ENCODE peak calls at places on chromosome 6, in nine cellular contexts. S is HAP-1, O is HepG2, Q is heart right ventricle, U is thoracic aorta, F is prostate gland, L is pancreas, A is A673, J is adrenal gland. N is an unnamed sample. For H3K4me1 and H3K27me3, the result is how much of the 10 kb centered on the place peaks cover.

GRCh38 chr6:51531623-51532022 is 555.8 kb downstream of the PKHD1 start:
- DNase-seq in S (no peak), O (no peak), Q (no peak), U (no peak), F (no peak), L (no peak), A (peak), J (no peak), N (no peak)

GRCh38 chr6:53359843-53360834 is 11.4 kb upstream of the ELOVL5 start:
- DNase-seq in S (peak), O (peak), Q (no peak), U (no peak), F (no peak), L (no peak), A (no peak), J (no peak), N (no peak)

GRCh38 chr6:88008821-88009220 is 38.8 kb upstream of the SPACA1 start:
- DNase-seq in S (no peak), O (no peak), Q (no peak), U (no peak), F (no peak), L (no peak), A (peak), J (no peak), N (peak)

GRCh38 chr6:46098678-46099077 is 31.1 kb upstream of the ENPP4 start:
- DNase-seq in S (no peak), O (peak), Q (peak), U (no peak), F (peak), L (peak), A (no peak), J (peak), N (peak)

GRCh38 chr6:100846276-100846675 is 34.9 kb downstream of the ASCC3 start:
- DNase-seq in S (no peak), O (no peak), Q (no peak), U (no peak), F (no peak), L (no peak), A (no peak), J (no peak), N (no peak)

GRCh38 chr6:52390361-52390727 is 28.4 kb downstream of the PAQR8 start:
- DNase-seq in S (no peak), O (peak), Q (no peak), U (no peak), F (peak), L (no peak), A (peak), J (no peak), N (peak)

GRCh38 chr6:126100386-126100785 is 114.0 kb downstream of the TRMT11 start:
- DNase-seq in S (no peak), O (no peak), Q (no peak), U (no peak), F (no peak), L (no peak), A (no peak), J (no peak), N (no peak)

GRCh38 chr6:89034586-89035251 is 45.8 kb upstream of the PNRC1 start:
- DNase-seq in S (no peak), O (peak), Q (peak), U (peak), F (no peak), L (no peak), A (peak), J (peak), N (no peak)

GRCh38 chr6:159645659-159646058 is 47.4 kb downstream of the SOD2 start:
- DNase-seq in S (no peak), O (no peak), Q (no peak), U (no peak), F (no peak), L (no peak), A (no peak), J (no peak), N (no peak)

GRCh38 chr6:71181565-71181964 is 107.0 kb upstream of the OGFRL1 start:
- DNase-seq in S (no peak), O (peak), Q (no peak), U (no peak), F (no peak), L (no peak), A (peak), J (no peak), N (peak)

GRCh38 chr6:73200735-73201134 is 24.6 kb downstream of the KHDC1L start:
- DNase-seq in S (no peak), O (no peak), Q (no peak), U (no peak), F (no peak), L (no peak), A (peak), J (no peak), N (no peak)

GRCh38 chr6:42257614-42258013 is 40.0 kb upstream of the MRPS10 start:
- DNase-seq in S (no peak), O (no peak), Q (no peak), U (no peak), F (no peak), L (no peak), A (no peak), J (no peak), N (no peak)

GRCh38 chr6:10520468-10520867 is 683 bp upstream of the GCNT2 start:
- DNase-seq in S (no peak), O (peak), Q (no peak), U (no peak), F (no peak), L (no peak), A (no peak), J (no peak), N (no peak)

GRCh38 chr6:150929403-150929802 is 63.9 kb downstream of the MTHFD1L start:
- DNase-seq in S (no peak), O (no peak), Q (no peak), U (no peak), F (no peak), L (no peak), A (no peak), J (no peak), N (no peak)

GRCh38 chr6:123770247-123770949 is 33.3 kb upstream of the NKAIN2 start:
- DNase-seq in S (no peak), O (no peak), Q (no peak), U (no peak), F (no peak), L (no peak), A (no peak), J (no peak), N (no peak)

GRCh38 chr6:7311920-7312615 is 931 bp downstream of the SSR1 start:
- DNase-seq in S (peak), O (peak), Q (no peak), U (no peak), F (no peak), L (no peak), A (peak), J (no peak), N (no peak)

GRCh38 chr6:43593938-43594337 is 18.0 kb downstream of the POLH start:
- DNase-seq in S (no peak), O (no peak), Q (no peak), U (no peak), F (no peak), L (no peak), A (no peak), J (no peak), N (no peak)

GRCh38 chr6:62362097-62362496 is 76.1 kb upstream of the KHDRBS2 start:
- DNase-seq in S (no peak), O (no peak), Q (no peak), U (no peak), F (no peak), L (no peak), A (no peak), J (no peak), N (no peak)

GRCh38 chr6:109202409-109203264 is 107.3 kb downstream of the CEP57L1 start:
- DNase-seq in S (no peak), O (no peak), Q (no peak), U (no peak), F (no peak), L (no peak), A (no peak), J (no peak), N (no peak)

GRCh38 chr6:134752445-134752844 is 197.5 kb downstream of the ALDH8A1 start:
- DNase-seq in S (no peak), O (no peak), Q (no peak), U (no peak), F (no peak), L (no peak), A (no peak), J (no peak), N (no peak)

GRCh38 chr6:170031684-170032121 is 259.2 kb downstream of the DLL1 start:
- DNase-seq in S (no peak), O (no peak), Q (no peak), U (no peak), F (no peak), L (no peak), A (no peak), J (no peak), N (no peak)

GRCh38 chr6:68967549-68968300 is 332.6 kb downstream of the ADGRB3 start:
- DNase-seq in S (peak), O (peak), Q (peak), U (peak), F (peak), L (peak), A (peak), J (peak), N (peak)

GRCh38 chr6:27452496-27452897 is 20.4 kb downstream of the ZNF184 start:
- DNase-seq in S (no peak), O (no peak), Q (no peak), U (no peak), F (no peak), L (no peak), A (no peak), J (no peak), N (no peak)

GRCh38 chr6:27448456-27448855 is 24.4 kb downstream of the ZNF184 start:
- DNase-seq in S (no peak), O (no peak), Q (no peak), U (no peak), F (no peak), L (no peak), A (no peak), J (no peak), N (no peak)

DNA sequence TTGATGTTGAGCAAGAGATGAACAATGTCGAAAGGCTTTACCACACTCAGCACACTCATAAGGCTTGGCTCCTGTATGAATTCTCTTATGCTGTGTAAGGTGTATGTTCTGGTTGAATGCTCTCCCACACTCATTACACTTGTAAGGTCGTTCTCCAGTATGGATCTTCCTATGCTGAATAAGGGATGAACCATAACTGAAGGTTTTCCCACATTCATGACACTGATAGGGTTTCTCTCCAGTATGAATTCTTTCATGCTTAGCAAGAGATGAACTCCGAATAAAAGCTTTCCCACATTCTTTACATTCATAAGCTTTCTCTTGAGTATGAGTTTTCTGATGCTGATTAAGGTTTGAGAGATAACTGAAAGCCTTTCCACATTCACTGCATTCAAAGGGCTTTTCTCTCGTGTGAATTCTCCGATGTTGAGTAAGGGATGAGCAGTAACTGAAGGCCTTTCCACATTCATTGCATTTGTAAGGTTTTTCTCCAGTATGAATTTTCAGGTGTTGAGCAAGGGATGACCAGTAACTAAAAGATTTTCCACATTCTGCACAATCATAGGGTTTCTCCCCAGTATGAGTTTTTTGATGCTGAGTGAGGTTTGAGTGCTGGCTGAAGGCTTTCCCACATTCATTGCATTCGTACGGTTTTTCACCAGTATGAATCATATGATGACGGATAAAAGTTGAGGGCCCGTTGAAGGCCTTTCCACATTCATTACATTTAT is 21.1 kb downstream of the ZNF184 start:
- DNase-seq in S (no peak), O (no peak), Q (no peak), U (no peak), F (no peak), L (no peak), A (no peak), J (no peak), N (no peak)
- H3K4me3 ChIP-seq in S (no peak), O (no peak), Q (no peak), U (no peak), F (no peak), L (no peak), A (no peak), J (no peak), N (no peak)

GRCh38 chr6:139068846-139069245 is 40.3 kb downstream of the ABRACL start:
- DNase-seq in S (no peak), O (no peak), Q (no peak), U (no peak), F (no peak), L (no peak), A (no peak), J (no peak), N (no peak)
- H3K4me1 ChIP-seq in S (under half), O (under half), Q (under half), U (under half), F (under half), L (under half), A (under half), J (under half), N (under half)

GRCh38 chr6:1619666-1620503 is 10.2 kb downstream of the FOXC1 start:
- DNase-seq in S (no peak), O (no peak), Q (no peak), U (no peak), F (no peak), L (no peak), A (no peak), J (no peak), N (no peak)

GRCh38 chr6:1621328-1621701 is 11.6 kb downstream of the FOXC1 start:
- DNase-seq in S (no peak), O (no peak), Q (no peak), U (no peak), F (no peak), L (no peak), A (no peak), J (no peak), N (no peak)

GRCh38 chr6:1619106-1619665 is 9.5 kb downstream of the FOXC1 start:
- DNase-seq in S (no peak), O (no peak), Q (no peak), U (no peak), F (no peak), L (no peak), A (no peak), J (no peak), N (no peak)

GRCh38 chr6:1622220-1622841 is 12.6 kb downstream of the FOXC1 start:
- DNase-seq in S (no peak), O (no peak), Q (no peak), U (no peak), F (no peak), L (no peak), A (no peak), J (no peak), N (no peak)

DNA sequence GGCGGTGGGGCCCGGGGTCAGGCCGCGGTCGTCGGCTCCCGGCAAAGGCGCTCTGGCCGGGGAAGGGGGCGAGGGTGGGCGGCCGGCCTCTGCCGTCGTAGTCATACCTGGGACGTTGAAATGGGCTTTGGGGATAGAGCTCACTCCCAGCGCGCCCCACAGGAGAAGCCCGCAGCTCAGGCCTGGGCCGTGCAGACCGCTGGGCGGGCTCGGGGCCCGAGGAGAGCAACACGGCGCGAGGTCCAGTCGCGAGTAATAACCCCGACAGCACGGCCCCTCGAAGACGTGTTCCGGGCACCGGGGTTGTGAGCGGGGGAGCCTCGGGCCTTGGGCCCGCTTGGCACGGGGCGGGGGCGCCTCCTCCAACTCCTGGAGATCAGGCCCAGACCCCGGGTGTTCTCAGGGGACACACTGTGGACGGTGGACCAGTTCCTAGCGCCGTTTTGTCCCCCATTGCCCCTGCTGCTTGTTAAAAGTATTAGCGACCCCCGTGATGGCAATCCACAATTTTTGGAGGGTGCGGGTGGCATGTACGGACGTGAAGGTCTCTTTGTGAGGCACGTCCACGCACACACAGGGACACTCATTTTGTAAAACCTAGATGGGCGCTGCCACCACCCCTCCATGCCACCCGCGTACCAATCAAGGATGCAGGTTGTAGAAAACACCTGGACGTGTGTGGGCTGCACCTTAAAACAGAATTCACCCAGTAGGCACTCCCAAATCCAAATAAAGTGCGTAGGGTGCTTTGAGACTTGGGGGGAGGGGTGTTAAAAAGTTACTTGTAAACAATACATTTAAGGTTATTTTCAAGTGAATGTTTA is 11.0 kb downstream of the FOXC1 start:
- DNase-seq in S (no peak), O (no peak), Q (no peak), U (no peak), F (no peak), L (no peak), A (no peak), J (no peak), N (no peak)
- H3K27me3 ChIP-seq in S (under half), O (under half), Q (half or more), U (under half), F (under half), L (under half), A (under half), J (under half), N (under half)

DNA sequence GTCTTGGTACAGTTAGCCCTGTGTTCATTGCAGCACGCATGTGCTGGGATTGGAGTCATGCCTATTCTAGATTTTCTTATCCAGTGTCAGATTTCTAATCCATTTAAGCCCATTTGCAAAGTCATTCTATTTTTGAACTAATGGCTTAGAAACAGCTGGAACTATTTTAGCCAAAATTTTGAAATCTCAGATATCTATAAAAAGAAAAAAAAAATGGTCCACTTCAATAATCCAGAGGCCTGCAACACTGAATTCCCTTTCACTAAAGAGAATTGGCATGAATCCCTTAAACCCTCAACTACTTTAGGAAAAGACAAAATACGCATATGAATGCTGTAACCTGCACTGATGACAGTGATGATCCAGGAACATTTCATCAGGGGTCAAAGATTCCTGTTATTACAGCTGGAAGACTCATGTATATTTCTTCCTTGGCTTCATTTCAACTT is 1.5 kb downstream of the COL21A1 start:
- DNase-seq in S (peak), O (no peak), Q (no peak), U (no peak), F (no peak), L (no peak), A (peak), J (no peak), N (peak)
- H3K4me3 ChIP-seq in S (no peak), O (no peak), Q (no peak), U (peak), F (no peak), L (no peak), A (peak), J (no peak), N (no peak)

GRCh38 chr6:36766649-36766945 is 69.0 kb downstream of the RAB44 start:
- DNase-seq in S (no peak), O (no peak), Q (no peak), U (no peak), F (no peak), L (no peak), A (no peak), J (no peak), N (no peak)

GRCh38 chr6:36771145-36771544 is 68.1 kb downstream of the CPNE5 start:
- DNase-seq in S (no peak), O (no peak), Q (no peak), U (no peak), F (no peak), L (no peak), A (no peak), J (no peak), N (no peak)

GRCh38 chr6:36772401-36772800 is 66.8 kb downstream of the CPNE5 start:
- DNase-seq in S (no peak), O (no peak), Q (no peak), U (no peak), F (no peak), L (no peak), A (no peak), J (no peak), N (no peak)

GRCh38 chr6:36769161-36769675 is 70.0 kb downstream of the CPNE5 start:
- DNase-seq in S (no peak), O (no peak), Q (peak), U (no peak), F (no peak), L (no peak), A (peak), J (no peak), N (no peak)

DNA sequence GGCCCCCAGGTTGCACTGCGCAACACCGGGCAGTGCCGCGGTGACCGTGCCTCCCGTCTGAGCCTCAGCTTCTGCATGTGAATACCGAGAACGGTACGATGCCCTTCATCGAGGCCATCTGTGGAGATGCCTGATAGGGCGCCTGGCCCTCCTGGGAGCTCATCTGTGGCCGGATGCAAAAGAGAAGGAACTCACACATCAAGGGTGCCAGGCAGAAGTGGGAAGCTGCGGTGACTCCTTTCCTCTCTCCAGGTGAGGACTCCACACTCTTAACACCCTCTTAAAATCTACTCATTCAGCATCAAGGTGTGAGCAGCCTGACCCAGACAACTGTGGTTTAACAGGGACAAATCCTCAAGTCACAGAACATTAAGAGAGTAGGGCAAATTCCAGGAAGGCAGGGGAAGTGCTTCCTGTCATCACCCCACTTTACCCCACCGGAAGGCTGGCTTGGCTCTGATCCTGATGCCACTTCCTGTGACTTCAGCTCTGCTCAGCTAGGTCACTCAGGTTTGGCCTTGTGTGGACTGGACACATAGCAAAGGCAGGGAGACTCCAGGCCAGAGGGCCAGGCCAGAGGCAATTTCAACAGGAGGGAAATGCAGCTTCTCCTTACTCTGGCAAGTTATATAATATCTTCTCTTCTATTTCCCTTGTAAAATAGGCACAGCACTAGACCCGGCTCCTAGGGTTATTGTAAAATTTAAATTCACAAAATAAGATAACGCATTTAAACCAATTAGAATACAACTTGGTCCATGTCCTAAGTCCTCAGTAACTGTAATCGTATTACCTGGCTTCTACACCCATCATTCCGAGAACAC is 69.4 kb downstream of the CPNE5 start:
- DNase-seq in S (no peak), O (no peak), Q (no peak), U (no peak), F (no peak), L (no peak), A (no peak), J (no peak), N (no peak)
- H3K4me1 ChIP-seq in S (under half), O (under half), Q (under half), U (under half), F (under half), L (under half), A (under half), J (under half), N (under half)